ENCODE peak calls at places on chromosomes 11 and 22, in four cellular contexts. O, W, G and T are unnamed samples.

GRCh38 chr11:9861860-9862725 is 198.2 kb downstream of the SWAP70 start:
- DNase-seq in O (peak), W (peak), G (peak), T (peak)

GRCh38 chr11:61866231-61866957 is 25.0 kb downstream of the FADS3 start:
- DNase-seq in O (no peak), W (no peak), G (no peak), T (no peak)

GRCh38 chr22:24430431-24431308 is 3.3 kb downstream of the ADORA2A start:
- DNase-seq in O (no peak), W (no peak), G (no peak), T (no peak)

GRCh38 chr11:70024773-70025045 is 53.4 kb upstream of the ANO1 start:
- DNase-seq in O (no peak), W (no peak), G (no peak), T (no peak)

GRCh38 chr11:124717786-124718634 is 21.7 kb upstream of the NRGN start:
- DNase-seq in O (no peak), W (no peak), G (peak), T (no peak)

GRCh38 chr11:8615633-8616032 is 21.6 kb upstream of the STK33 start:
- DNase-seq in O (no peak), W (no peak), G (no peak), T (no peak)

GRCh38 chr22:50521710-50522109 is 3.7 kb downstream of the SCO2 start:
- DNase-seq in O (no peak), W (no peak), G (no peak), T (no peak)

GRCh38 chr11:75475767-75476650 is 43.0 kb upstream of the KLHL35 start:
- DNase-seq in O (no peak), W (peak), G (no peak), T (no peak)